ENCODE peak calls at places on chromosomes 7 and 10, in nine cellular contexts. O is psoas muscle, I is cardiac muscle cell, W is GM12865, Y is left cardiac atrium, P is foreskin fibroblast, D is hypothalamus, N is H54, T is astrocyte. C is an unnamed sample.

GRCh38 chr10:82934429-82934828 is 1059.4 kb downstream of the NRG3 start:
- DNase-seq in T (no peak), P (no peak), Y (no peak), N (no peak), D (no peak), O (no peak), W (peak; percentile 49), I (peak; percentile 7), C (no peak)

GRCh38 chr7:97973206-97973658 is 16.8 kb downstream of the OCM2 start:
- DNase-seq in D (no peak), P (no peak), T (no peak), W (no peak), O (no peak), Y (no peak), N (peak; percentile 30), I (peak; percentile 76), C (no peak)

GRCh38 chr10:33927347-33927746 is 592.9 kb upstream of the NRP1 start:
- DNase-seq in N (no peak), O (no peak), P (no peak), T (peak; percentile 46), W (no peak), I (no peak), Y (peak; percentile 20), D (no peak), C (no peak)

GRCh38 chr10:60396766-60397165 is 7.1 kb upstream of the ANK3 start:
- DNase-seq in W (no peak), Y (no peak), I (no peak), D (no peak), N (no peak), P (no peak), O (no peak), T (peak; percentile 32), C (no peak)

GRCh38 chr7:82530361-82530760 is 86.8 kb upstream of the CACNA2D1 start:
- DNase-seq in W (no peak), D (no peak), T (peak; percentile 75), I (no peak), N (no peak), Y (no peak), O (no peak), P (no peak), C (no peak)

GRCh38 chr10:89213191-89213808 is 6.2 kb upstream of the CH25H start:
- DNase-seq in I (peak; percentile 59), D (no peak), W (peak; percentile 46), O (no peak), T (peak; percentile 25), N (peak; percentile 26), P (peak; percentile 77), Y (no peak), C (no peak)

GRCh38 chr10:72105675-72106074 is 17.3 kb upstream of the SPOCK2 start:
- DNase-seq in N (no peak), D (no peak), W (no peak), I (no peak), O (no peak), Y (no peak), T (no peak), P (no peak), C (no peak)

GRCh38 chr7:20228654-20229053 is 11.5 kb upstream of the MACC1 start:
- DNase-seq in T (no peak), N (no peak), O (no peak), D (no peak), Y (no peak), W (no peak), P (peak; percentile 55), I (no peak), C (no peak)

GRCh38 chr7:23530355-23530754 is 1.4 kb downstream of the TRA2A start:
- DNase-seq in O (no peak), T (peak; percentile 26), P (peak; percentile 20), D (no peak), Y (no peak), N (no peak), W (peak; percentile 73), I (no peak), C (no peak)

GRCh38 chr10:133071801-133072595 is 15.7 kb upstream of the ADGRA1 start:
- DNase-seq in O (peak; percentile 15), T (no peak), N (no peak), Y (no peak), P (no peak), D (no peak), I (no peak), W (no peak), C (no peak)

GRCh38 chr7:141585592-141586510 is 34.6 kb downstream of the AGK start:
- DNase-seq in Y (no peak), T (peak; percentile 99), P (peak; percentile 85), W (peak; percentile 72), N (peak; percentile 29), D (no peak), I (no peak), O (no peak), C (no peak)

GRCh38 chr7:120725376-120726039 is 132.4 kb downstream of the TSPAN12 start:
- DNase-seq in Y (no peak), O (no peak), W (peak; percentile 49), I (peak; percentile 71), N (no peak), P (peak; percentile 23), T (peak; percentile 28), D (no peak), C (no peak)

GRCh38 chr7:8133955-8134733 is 127.8 kb downstream of the ICA1 start:
- DNase-seq in W (peak; percentile 96), Y (no peak), I (no peak), D (no peak), O (no peak), T (peak; percentile 22), P (no peak), N (no peak), C (no peak)

GRCh38 chr10:113297226-113297625 is 255.6 kb upstream of the HABP2 start:
- DNase-seq in P (peak; percentile 11), Y (no peak), I (no peak), D (no peak), O (no peak), W (no peak), N (peak; percentile 29), T (peak; percentile 31), C (no peak)

GRCh38 chr10:103717341-103718246 is 137.8 kb downstream of the SH3PXD2A start:
- DNase-seq in P (peak; percentile 23), Y (no peak), D (no peak), O (no peak), N (no peak), W (no peak), T (no peak), I (no peak), C (no peak)

GRCh38 chr10:27252267-27253000 is 11.8 kb upstream of the ACBD5 start:
- DNase-seq in O (peak; percentile 77), W (peak; percentile 92), N (no peak), Y (peak; percentile 79), P (peak; percentile 70), I (no peak), T (peak; percentile 29), D (no peak), C (no peak)

GRCh38 chr7:47428052-47428779 is 153.7 kb downstream of the TNS3 start:
- DNase-seq in N (no peak), I (no peak), P (no peak), D (no peak), Y (no peak), W (no peak), T (no peak), O (no peak), C (no peak)

GRCh38 chr10:4281207-4281825 is 496.3 kb upstream of the KLF6 start:
- DNase-seq in O (no peak), N (peak; percentile 12), P (peak; percentile 52), W (no peak), T (peak; percentile 36), D (no peak), Y (no peak), I (no peak), C (no peak)

GRCh38 chr7:28759373-28760013 is 198.6 kb downstream of the TRIL start:
- DNase-seq in W (no peak), T (peak; percentile 85), I (no peak), P (no peak), N (no peak), O (no peak), Y (no peak), D (no peak), C (no peak)

GRCh38 chr10:124223001-124223710 is 129.8 kb upstream of the CHST15 start:
- DNase-seq in Y (no peak), P (no peak), I (no peak), O (no peak), W (no peak), N (no peak), T (no peak), D (no peak), C (no peak)

GRCh38 chr10:85888004-85888403 is 478.6 kb downstream of the GRID1 start:
- DNase-seq in N (no peak), Y (no peak), I (no peak), P (no peak), O (no peak), D (no peak), T (no peak), W (no peak), C (no peak)

GRCh38 chr10:61937631-61938284 is 36.3 kb downstream of the ARID5B start:
- DNase-seq in W (peak; percentile 26), D (no peak), I (no peak), Y (no peak), T (peak; percentile 61), O (no peak), N (no peak), P (peak; percentile 72), C (no peak)

GRCh38 chr10:110343947-110344346 is 39.2 kb upstream of the SMNDC1 start:
- DNase-seq in Y (no peak), I (no peak), T (no peak), P (no peak), O (no peak), W (no peak), N (no peak), D (no peak), C (no peak)

GRCh38 chr7:34851431-34851830 is 185.9 kb downstream of the DPY19L1 start:
- DNase-seq in Y (no peak), N (no peak), T (no peak), D (no peak), I (no peak), O (no peak), P (no peak), W (no peak), C (no peak)

GRCh38 chr10:60896715-60897114 is 47.3 kb downstream of the RHOBTB1 start:
- DNase-seq in I (no peak), T (peak; percentile 46), P (no peak), D (no peak), N (no peak), O (no peak), W (no peak), Y (no peak), C (no peak)

GRCh38 chr7:88480901-88481300 is 174.2 kb upstream of the STEAP4 start:
- DNase-seq in D (peak; percentile 24), T (no peak), Y (peak; percentile 24), N (no peak), P (peak; percentile 2), O (no peak), I (no peak), W (no peak), C (no peak)

GRCh38 chr7:137933270-137934017 is 68.4 kb downstream of the CREB3L2 start:
- DNase-seq in T (peak; percentile 82), P (peak; percentile 86), D (no peak), Y (peak; percentile 43), W (no peak), N (no peak), O (peak; percentile 61), I (no peak), C (no peak)

GRCh38 chr7:27142562-27143021 is 889 bp downstream of the HOXA5 start:
- DNase-seq in W (no peak), I (no peak), T (no peak), P (no peak), Y (no peak), D (no peak), N (no peak), O (no peak), C (no peak)

GRCh38 chr7:56106108-56107073 is at the start of gene CHCHD2:
- DNase-seq in W (peak; percentile 99), D (peak; percentile 94), O (peak; percentile 96), I (peak; percentile 97), P (peak; percentile 100), N (peak; percentile 100), Y (peak; percentile 99), T (peak; percentile 99), C (peak; percentile 97)

GRCh38 chr10:11629731-11630130 is 18.3 kb upstream of the USP6NL start:
- DNase-seq in T (no peak), D (no peak), W (no peak), N (no peak), Y (no peak), P (no peak), O (no peak), I (no peak), C (no peak)

GRCh38 chr10:47259521-47259920 is 40.5 kb upstream of the GDF10 start:
- DNase-seq in I (no peak), D (no peak), T (no peak), Y (no peak), W (no peak), P (no peak), O (no peak), N (no peak), C (no peak)